ENCODE peak calls at places on chromosome 13, in four cellular contexts. V is hepatocyte, T is Peyer's patch, Z is pancreas. J is an unnamed sample.
A peak's percentile ranks its signal among the peaks of the same experiment; 100 is the strongest.

GRCh38 chr13:65400707-65401106 is 1829.4 kb downstream of the PCDH9 start:
- DNase-seq in V (no peak), T (no peak), Z (no peak), J (no peak)

GRCh38 chr13:98217597-98217996 is 40.5 kb upstream of the RNF113B start:
- DNase-seq in V (no peak), T (no peak), Z (no peak), J (no peak)

GRCh38 chr13:108573455-108573854 is 56.0 kb upstream of the MYO16 start:
- DNase-seq in V (no peak), T (no peak), Z (no peak), J (no peak)

GRCh38 chr13:92657565-92657964 is 569.0 kb upstream of the GPC6 start:
- DNase-seq in V (no peak), T (no peak), Z (no peak), J (no peak)

GRCh38 chr13:48349525-48349924 is 46.0 kb downstream of the RB1 start:
- DNase-seq in V (no peak), T (no peak), Z (no peak), J (no peak)

GRCh38 chr13:107928762-107929161 is 286.6 kb downstream of the LIG4 start:
- DNase-seq in V (no peak), T (no peak), Z (no peak), J (no peak)

GRCh38 chr13:89401209-89401810 is 1730.1 kb downstream of the SLITRK5 start:
- DNase-seq in V (peak; percentile 34), T (no peak), Z (no peak), J (no peak)

GRCh38 chr13:96075953-96076543 is 13.9 kb upstream of the HS6ST3 start:
- DNase-seq in V (peak; percentile 12), T (no peak), Z (no peak), J (no peak)

GRCh38 chr13:27000686-27001085 is 170.9 kb downstream of the USP12 start:
- DNase-seq in V (no peak), T (no peak), Z (no peak), J (no peak)

GRCh38 chr13:96779691-96780090 is 214.6 kb downstream of the OXGR1 start:
- DNase-seq in V (no peak), T (no peak), Z (no peak), J (no peak)

GRCh38 chr13:23510544-23510916 is 59.7 kb upstream of the TNFRSF19 start:
- DNase-seq in V (no peak), T (no peak), Z (no peak), J (no peak)

GRCh38 chr13:23513460-23513859 is 56.8 kb upstream of the TNFRSF19 start:
- DNase-seq in V (no peak), T (no peak), Z (no peak), J (no peak)

GRCh38 chr13:23512762-23513395 is 57.3 kb upstream of the TNFRSF19 start:
- DNase-seq in V (no peak), T (no peak), Z (no peak), J (no peak)

GRCh38 chr13:23509781-23510543 is 60.2 kb upstream of the TNFRSF19 start:
- DNase-seq in V (no peak), T (no peak), Z (no peak), J (no peak)

DNA sequence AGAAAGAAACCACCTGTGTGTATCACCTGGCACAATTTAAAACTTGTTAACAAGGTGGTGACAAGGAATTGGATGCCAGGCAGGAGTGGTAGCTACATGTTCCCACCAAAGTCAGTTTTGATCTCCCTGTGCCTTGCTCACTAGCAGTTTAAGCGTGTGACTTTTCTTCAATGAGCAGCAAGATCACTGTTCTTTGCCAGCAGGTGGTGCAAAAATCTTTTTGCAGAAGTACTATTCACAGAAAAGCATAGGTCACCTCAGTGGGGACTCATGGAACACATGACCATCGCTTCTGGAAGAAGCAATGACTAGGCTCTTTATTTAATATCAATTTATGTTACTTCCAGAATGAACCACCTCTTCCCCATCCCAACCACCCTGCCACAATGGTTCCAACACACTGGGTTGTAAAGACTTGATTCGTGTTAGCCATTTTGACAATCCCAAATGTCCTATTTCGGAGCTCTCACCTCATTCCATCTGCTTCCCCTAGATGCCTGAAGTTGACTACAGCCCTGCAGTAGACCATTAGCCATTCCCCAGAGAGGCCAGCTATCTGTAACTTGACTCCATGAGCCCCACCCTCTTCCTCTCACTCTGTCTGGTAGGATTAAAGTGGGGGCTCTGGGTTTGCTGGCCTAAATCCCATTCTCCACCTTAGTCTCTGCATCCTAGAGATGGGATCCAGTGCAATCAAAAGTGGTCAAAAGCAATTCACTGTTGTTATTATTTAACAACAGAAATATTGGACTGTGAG is 59.1 kb upstream of the TNFRSF19 start:
- DNase-seq in V (peak; percentile 57), T (no peak), Z (no peak), J (no peak)
- TF ChIP-seq CTCF in V (peak; percentile 49), T (no peak), Z (no peak), J (peak; percentile 33)

GRCh38 chr13:44026194-44026593 is 146.5 kb downstream of the LACC1 start:
- DNase-seq in V (no peak), T (no peak), Z (no peak), J (no peak)

GRCh38 chr13:44030615-44031014 is 150.9 kb downstream of the LACC1 start:
- DNase-seq in V (no peak), T (no peak), Z (no peak), J (no peak)

GRCh38 chr13:44032801-44033200 is 153.1 kb downstream of the LACC1 start:
- DNase-seq in V (no peak), T (no peak), Z (no peak), J (no peak)

GRCh38 chr13:44035400-44035799 is 155.7 kb downstream of the LACC1 start:
- DNase-seq in V (no peak), T (no peak), Z (no peak), J (no peak)

DNA sequence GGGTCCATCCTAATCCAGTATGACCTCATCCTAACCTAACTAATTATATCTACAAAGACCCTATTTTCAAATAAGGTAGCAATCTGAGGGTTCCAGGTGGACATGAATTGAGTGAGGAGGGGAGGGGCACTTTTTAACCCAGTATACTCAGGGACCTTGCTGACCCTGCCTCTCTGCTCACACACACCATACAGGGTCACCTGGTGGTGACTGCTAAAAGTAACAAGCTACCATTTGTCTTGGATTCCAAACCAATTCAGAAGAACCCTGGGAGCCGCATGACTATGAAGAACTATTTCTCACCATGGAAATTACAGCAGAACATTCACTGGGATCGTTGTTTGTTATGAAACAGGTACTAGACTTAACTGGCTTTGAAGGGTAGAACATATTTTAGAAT is 151.9 kb downstream of the LACC1 start:
- DNase-seq in V (no peak), T (no peak), Z (no peak), J (no peak)
- TF ChIP-seq CTCF in V (no peak), T (no peak), Z (no peak), J (no peak)

DNA sequence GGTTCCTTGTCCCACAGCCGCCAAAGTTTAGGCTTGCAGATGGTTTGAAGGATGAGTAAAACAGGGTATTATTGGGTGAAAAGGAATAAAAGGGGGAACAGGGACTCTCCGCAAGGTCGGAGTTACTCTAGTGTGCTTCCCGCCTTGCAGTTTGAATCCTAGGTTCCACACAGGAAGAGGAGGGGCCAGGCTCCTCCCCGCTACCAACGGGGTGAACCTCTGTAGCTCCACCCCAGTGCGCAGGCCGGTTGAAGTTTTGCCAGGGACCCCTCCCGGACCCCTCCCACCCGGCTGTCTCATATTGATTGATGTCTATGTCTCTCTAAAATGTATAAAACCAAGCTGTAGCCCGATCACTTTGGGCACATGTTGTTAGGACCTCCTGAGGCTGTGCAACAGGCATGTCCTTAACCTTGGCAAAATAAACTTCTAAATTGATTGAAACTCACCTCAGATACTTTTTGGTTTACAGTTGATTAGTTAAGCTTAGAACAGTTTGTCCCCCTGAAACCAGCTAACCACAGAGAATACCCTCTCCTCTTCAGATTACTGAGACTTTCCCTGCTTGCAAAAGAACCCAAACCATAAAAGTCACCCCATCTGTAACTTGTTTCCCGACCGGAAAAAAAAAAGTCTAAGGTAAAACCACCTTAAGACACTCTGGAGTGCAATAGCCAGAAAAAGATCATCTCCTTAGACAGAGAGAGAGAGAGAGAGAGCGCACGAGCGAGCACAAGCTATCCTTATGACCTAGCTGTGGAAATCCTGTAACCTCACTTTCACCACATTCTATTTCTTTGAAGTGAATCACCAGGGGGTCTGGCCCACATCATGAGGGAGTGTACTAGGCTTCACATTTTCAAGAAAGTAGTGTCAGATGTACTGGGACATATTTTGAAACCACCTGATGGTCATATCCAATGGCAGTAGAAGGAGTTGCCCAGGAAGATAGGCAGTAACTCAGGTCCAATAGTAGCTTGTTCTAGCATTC is 11.3 kb upstream of the GTF2F2 start:
- DNase-seq in V (peak; percentile 41), T (no peak), Z (no peak), J (no peak)
- TF ChIP-seq CTCF in V (no peak), T (no peak), Z (no peak), J (no peak)

GRCh38 chr13:114101831-114102520 is 30.4 kb downstream of the RASA3 start:
- DNase-seq in V (no peak), T (no peak), Z (no peak), J (no peak)
- TF ChIP-seq CTCF in V (no peak), T (no peak), Z (no peak), J (no peak)

DNA sequence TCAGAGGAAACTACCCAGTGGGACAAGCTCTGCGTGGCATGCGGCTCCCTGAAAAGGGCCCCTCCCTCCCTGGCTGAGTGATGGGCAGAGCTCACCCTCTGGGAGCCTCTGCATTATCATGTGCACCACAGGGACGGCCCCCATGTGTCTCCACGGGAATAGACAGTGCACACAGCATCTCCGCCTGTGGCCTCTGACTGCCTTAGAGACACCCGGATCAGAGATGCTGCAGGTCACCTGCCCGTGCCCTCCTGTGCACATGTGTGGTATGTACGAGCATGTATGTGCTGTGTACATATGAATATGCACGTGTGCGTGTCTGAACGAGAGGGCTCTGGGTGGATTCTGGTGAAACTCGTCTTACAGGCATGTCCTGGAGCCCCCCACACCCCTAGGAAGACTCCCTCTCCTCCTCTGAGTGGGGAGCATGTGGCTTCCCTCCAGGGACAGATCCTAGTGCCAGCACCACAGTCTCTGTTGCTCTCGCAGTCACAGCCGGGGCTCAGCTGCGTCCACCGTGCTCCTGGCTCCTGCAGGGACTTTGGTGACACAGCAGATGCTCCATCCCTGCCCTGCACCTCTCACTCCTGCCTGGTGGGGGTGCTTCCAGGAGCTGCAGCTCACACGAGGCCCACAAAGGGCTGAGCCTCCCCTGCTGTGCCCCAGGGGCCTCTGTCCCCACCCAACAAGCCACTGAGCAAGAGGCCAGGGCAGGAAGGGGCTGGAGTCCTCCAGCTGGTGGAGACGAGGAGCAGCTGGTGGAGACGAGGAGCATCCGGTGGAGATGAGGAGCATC is 19.6 kb downstream of the C13orf46 start:
- DNase-seq in V (no peak), T (no peak), Z (no peak), J (no peak)
- TF ChIP-seq CTCF in V (no peak), T (no peak), Z (no peak), J (no peak)

J was measured in neural crest cell.